ENCODE peak calls at places on chromosomes 11 and 22, in nine cellular contexts. One of them, this sample, is unnamed.

GRCh38 chr11:16946477-16947282 is 67.5 kb downstream of the PLEKHA7 start:
- DNase-seq in colonic mucosa: no peak
- DNase-seq in fibroblast of mammary gland: no peak
- DNase-seq in CD8-positive, alpha-beta memory T cell: no peak
- DNase-seq in hepatocyte: no peak
- DNase-seq in AG10803: no peak
- DNase-seq in WERI-Rb-1: peak; percentile 51
- DNase-seq in IMR-90: no peak
- DNase-seq in stomach: no peak
- DNase-seq in this sample: no peak

GRCh38 chr11:66106786-66107599 is 36.9 kb downstream of the PACS1 start:
- DNase-seq in colonic mucosa: no peak
- DNase-seq in IMR-90: no peak
- DNase-seq in stomach: no peak
- DNase-seq in AG10803: no peak
- DNase-seq in CD8-positive, alpha-beta memory T cell: no peak
- DNase-seq in WERI-Rb-1: no peak
- DNase-seq in fibroblast of mammary gland: peak; percentile 46
- DNase-seq in hepatocyte: no peak
- DNase-seq in this sample: no peak

GRCh38 chr11:46290021-46290420 is 12.6 kb downstream of the CREB3L1 start:
- DNase-seq in AG10803: no peak
- DNase-seq in colonic mucosa: no peak
- DNase-seq in fibroblast of mammary gland: no peak
- DNase-seq in stomach: no peak
- DNase-seq in IMR-90: no peak
- DNase-seq in WERI-Rb-1: no peak
- DNase-seq in hepatocyte: no peak
- DNase-seq in CD8-positive, alpha-beta memory T cell: no peak
- DNase-seq in this sample: no peak

GRCh38 chr11:116193321-116194114 is 579.3 kb downstream of the BUD13 start:
- DNase-seq in stomach: peak; percentile 67
- DNase-seq in fibroblast of mammary gland: peak; percentile 10
- DNase-seq in hepatocyte: peak; percentile 74
- DNase-seq in WERI-Rb-1: peak; percentile 46
- DNase-seq in colonic mucosa: peak; percentile 44
- DNase-seq in AG10803: peak; percentile 55
- DNase-seq in IMR-90: peak; percentile 62
- DNase-seq in CD8-positive, alpha-beta memory T cell: no peak
- DNase-seq in this sample: peak; percentile 8

GRCh38 chr22:50563410-50564160 is 866 bp upstream of the SYCE3 start:
- DNase-seq in CD8-positive, alpha-beta memory T cell: no peak
- DNase-seq in fibroblast of mammary gland: no peak
- DNase-seq in stomach: peak; percentile 51
- DNase-seq in AG10803: no peak
- DNase-seq in WERI-Rb-1: no peak
- DNase-seq in IMR-90: no peak
- DNase-seq in colonic mucosa: no peak
- DNase-seq in hepatocyte: no peak
- DNase-seq in this sample: no peak

GRCh38 chr22:49432211-49432905 is 395.3 kb downstream of the BRD1 start:
- DNase-seq in AG10803: no peak
- DNase-seq in colonic mucosa: no peak
- DNase-seq in stomach: no peak
- DNase-seq in fibroblast of mammary gland: no peak
- DNase-seq in hepatocyte: no peak
- DNase-seq in WERI-Rb-1: no peak
- DNase-seq in CD8-positive, alpha-beta memory T cell: no peak
- DNase-seq in IMR-90: no peak
- DNase-seq in this sample: no peak

GRCh38 chr11:108316061-108316460 is 93.2 kb downstream of the ATM start:
- DNase-seq in stomach: no peak
- DNase-seq in IMR-90: no peak
- DNase-seq in CD8-positive, alpha-beta memory T cell: no peak
- DNase-seq in hepatocyte: no peak
- DNase-seq in WERI-Rb-1: no peak
- DNase-seq in fibroblast of mammary gland: no peak
- DNase-seq in colonic mucosa: no peak
- DNase-seq in AG10803: no peak
- DNase-seq in this sample: no peak

GRCh38 chr22:26606611-26607010 is 11.2 kb downstream of the CRYBB1 start:
- DNase-seq in fibroblast of mammary gland: peak; percentile 81
- DNase-seq in colonic mucosa: no peak
- DNase-seq in WERI-Rb-1: no peak
- DNase-seq in IMR-90: peak; percentile 84
- DNase-seq in stomach: no peak
- DNase-seq in hepatocyte: no peak
- DNase-seq in AG10803: peak; percentile 49
- DNase-seq in CD8-positive, alpha-beta memory T cell: no peak
- DNase-seq in this sample: no peak

GRCh38 chr22:42962295-42963230 is 52.4 kb downstream of the PACSIN2 start:
- DNase-seq in fibroblast of mammary gland: no peak
- DNase-seq in CD8-positive, alpha-beta memory T cell: no peak
- DNase-seq in AG10803: peak; percentile 35
- DNase-seq in hepatocyte: peak; percentile 73
- DNase-seq in IMR-90: peak; percentile 47
- DNase-seq in stomach: peak; percentile 40
- DNase-seq in colonic mucosa: peak; percentile 70
- DNase-seq in WERI-Rb-1: no peak
- DNase-seq in this sample: peak; percentile 89

GRCh38 chr22:23815781-23816551 is 22.8 kb downstream of the DERL3 start:
- DNase-seq in stomach: no peak
- DNase-seq in colonic mucosa: no peak
- DNase-seq in IMR-90: no peak
- DNase-seq in AG10803: peak; percentile 57
- DNase-seq in fibroblast of mammary gland: no peak
- DNase-seq in CD8-positive, alpha-beta memory T cell: no peak
- DNase-seq in WERI-Rb-1: peak; percentile 45
- DNase-seq in hepatocyte: no peak
- DNase-seq in this sample: no peak

GRCh38 chr11:90251599-90251998 is 28.8 kb upstream of the CHORDC1 start:
- DNase-seq in colonic mucosa: no peak
- DNase-seq in WERI-Rb-1: no peak
- DNase-seq in AG10803: no peak
- DNase-seq in hepatocyte: no peak
- DNase-seq in fibroblast of mammary gland: no peak
- DNase-seq in CD8-positive, alpha-beta memory T cell: no peak
- DNase-seq in IMR-90: no peak
- DNase-seq in stomach: no peak
- DNase-seq in this sample: no peak

DNA sequence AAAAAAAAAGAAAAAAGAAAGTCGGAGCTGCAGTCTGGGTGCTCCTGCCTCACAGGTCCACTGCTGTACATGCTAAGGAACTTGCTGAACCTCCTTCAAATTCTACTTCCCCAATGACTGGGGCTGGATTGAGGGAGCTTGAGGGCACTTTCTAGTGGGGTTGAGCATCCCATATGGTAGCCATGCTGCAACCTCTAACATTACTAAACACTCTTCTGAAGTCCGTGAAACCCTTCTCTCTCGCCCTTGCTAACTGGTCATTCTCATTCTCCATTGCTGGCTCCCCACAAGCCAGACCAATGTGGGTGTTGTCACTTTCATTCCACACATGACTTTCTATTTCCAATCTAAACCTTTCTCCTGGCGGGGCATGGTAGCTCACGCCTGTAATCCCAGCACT is 1.2 kb downstream of the ESS2 start:
- DNase-seq in hepatocyte: no peak
- DNase-seq in WERI-Rb-1: no peak
- DNase-seq in stomach: no peak
- DNase-seq in IMR-90: no peak
- DNase-seq in AG10803: no peak
- DNase-seq in colonic mucosa: no peak
- DNase-seq in CD8-positive, alpha-beta memory T cell: no peak
- DNase-seq in fibroblast of mammary gland: no peak
- DNase-seq in this sample: no peak
- H3K4me3 ChIP-seq in hepatocyte: no peak overlapping the region
- H3K4me3 ChIP-seq in WERI-Rb-1: no peak overlapping the region
- H3K4me3 ChIP-seq in stomach: peak overlapping the region; percentile 87
- H3K4me3 ChIP-seq in IMR-90: no peak overlapping the region
- H3K4me3 ChIP-seq in AG10803: peak overlapping the region; percentile 18
- H3K4me3 ChIP-seq in colonic mucosa: no peak overlapping the region
- H3K4me3 ChIP-seq in CD8-positive, alpha-beta memory T cell: no peak overlapping the region
- H3K4me3 ChIP-seq in fibroblast of mammary gland: no peak overlapping the region
- H3K4me3 ChIP-seq in this sample: peak overlapping the region; percentile 98

GRCh38 chr11:111911563-111912401 is at the start of gene CRYAB:
- DNase-seq in fibroblast of mammary gland: peak; percentile 81
- DNase-seq in WERI-Rb-1: no peak
- DNase-seq in colonic mucosa: peak; percentile 54
- DNase-seq in IMR-90: peak; percentile 82
- DNase-seq in hepatocyte: peak; percentile 88
- DNase-seq in AG10803: peak; percentile 98
- DNase-seq in stomach: peak; percentile 39
- DNase-seq in CD8-positive, alpha-beta memory T cell: no peak
- DNase-seq in this sample: peak; percentile 48

GRCh38 chr11:111909378-111909777 is 2.2 kb downstream of the CRYAB start:
- DNase-seq in stomach: no peak
- DNase-seq in CD8-positive, alpha-beta memory T cell: no peak
- DNase-seq in WERI-Rb-1: no peak
- DNase-seq in fibroblast of mammary gland: no peak
- DNase-seq in colonic mucosa: no peak
- DNase-seq in AG10803: no peak
- DNase-seq in IMR-90: no peak
- DNase-seq in hepatocyte: no peak
- DNase-seq in this sample: no peak

GRCh38 chr11:111912535-111912934 is at the start of gene HSPB2:
- DNase-seq in WERI-Rb-1: no peak
- DNase-seq in fibroblast of mammary gland: no peak
- DNase-seq in colonic mucosa: no peak
- DNase-seq in IMR-90: no peak
- DNase-seq in AG10803: no peak
- DNase-seq in stomach: no peak
- DNase-seq in hepatocyte: no peak
- DNase-seq in CD8-positive, alpha-beta memory T cell: no peak
- DNase-seq in this sample: no peak

GRCh38 chr11:111908639-111909305 is 2.8 kb downstream of the CRYAB start:
- DNase-seq in colonic mucosa: no peak
- DNase-seq in CD8-positive, alpha-beta memory T cell: no peak
- DNase-seq in hepatocyte: no peak
- DNase-seq in fibroblast of mammary gland: no peak
- DNase-seq in stomach: no peak
- DNase-seq in IMR-90: no peak
- DNase-seq in AG10803: no peak
- DNase-seq in WERI-Rb-1: no peak
- DNase-seq in this sample: no peak

GRCh38 chr11:111910637-111911562 is 670 bp downstream of the CRYAB start:
- DNase-seq in stomach: no peak
- DNase-seq in colonic mucosa: no peak
- DNase-seq in CD8-positive, alpha-beta memory T cell: no peak
- DNase-seq in AG10803: no peak
- DNase-seq in hepatocyte: no peak
- DNase-seq in WERI-Rb-1: no peak
- DNase-seq in IMR-90: no peak
- DNase-seq in fibroblast of mammary gland: no peak
- DNase-seq in this sample: no peak
- H3K4me3 ChIP-seq in stomach: peak overlapping the region; percentile 46
- H3K4me3 ChIP-seq in colonic mucosa: peak overlapping the region; percentile 10
- H3K4me3 ChIP-seq in CD8-positive, alpha-beta memory T cell: no peak overlapping the region
- H3K4me3 ChIP-seq in AG10803: peak overlapping the region; percentile 77
- H3K4me3 ChIP-seq in hepatocyte: no peak overlapping the region
- H3K4me3 ChIP-seq in WERI-Rb-1: no peak overlapping the region
- H3K4me3 ChIP-seq in IMR-90: no peak overlapping the region
- H3K4me3 ChIP-seq in fibroblast of mammary gland: no peak overlapping the region
- H3K4me3 ChIP-seq in this sample: no peak overlapping the region

DNA sequence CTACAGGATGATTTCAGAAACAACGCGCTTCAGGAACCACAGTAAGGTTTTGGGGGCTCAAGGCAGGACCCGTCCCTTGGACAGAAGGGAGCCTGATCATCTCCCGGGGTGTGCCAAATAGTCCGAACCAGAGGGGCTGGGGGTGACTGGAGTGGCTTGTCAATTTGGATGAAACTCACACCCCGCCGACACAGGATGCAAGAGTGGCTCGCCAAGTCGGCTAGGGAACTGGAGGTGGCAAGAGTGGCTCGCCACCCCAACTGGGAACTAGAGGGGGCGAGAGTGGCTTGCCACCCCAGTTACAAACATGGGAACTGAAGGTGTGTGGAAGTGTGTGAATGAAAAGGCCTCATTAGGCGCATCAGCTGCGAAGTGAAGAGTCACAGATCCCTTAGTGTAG is 26.5 kb upstream of the CPT1A start:
- DNase-seq in IMR-90: no peak
- DNase-seq in AG10803: no peak
- DNase-seq in WERI-Rb-1: no peak
- DNase-seq in CD8-positive, alpha-beta memory T cell: no peak
- DNase-seq in colonic mucosa: no peak
- DNase-seq in hepatocyte: no peak
- DNase-seq in fibroblast of mammary gland: no peak
- DNase-seq in stomach: no peak
- DNase-seq in this sample: no peak
- H3K4me3 ChIP-seq in IMR-90: no peak overlapping the region
- H3K4me3 ChIP-seq in AG10803: no peak overlapping the region
- H3K4me3 ChIP-seq in WERI-Rb-1: no peak overlapping the region
- H3K4me3 ChIP-seq in CD8-positive, alpha-beta memory T cell: no peak overlapping the region
- H3K4me3 ChIP-seq in colonic mucosa: no peak overlapping the region
- H3K4me3 ChIP-seq in hepatocyte: no peak overlapping the region
- H3K4me3 ChIP-seq in fibroblast of mammary gland: no peak overlapping the region
- H3K4me3 ChIP-seq in stomach: no peak overlapping the region
- H3K4me3 ChIP-seq in this sample: no peak overlapping the region

DNA sequence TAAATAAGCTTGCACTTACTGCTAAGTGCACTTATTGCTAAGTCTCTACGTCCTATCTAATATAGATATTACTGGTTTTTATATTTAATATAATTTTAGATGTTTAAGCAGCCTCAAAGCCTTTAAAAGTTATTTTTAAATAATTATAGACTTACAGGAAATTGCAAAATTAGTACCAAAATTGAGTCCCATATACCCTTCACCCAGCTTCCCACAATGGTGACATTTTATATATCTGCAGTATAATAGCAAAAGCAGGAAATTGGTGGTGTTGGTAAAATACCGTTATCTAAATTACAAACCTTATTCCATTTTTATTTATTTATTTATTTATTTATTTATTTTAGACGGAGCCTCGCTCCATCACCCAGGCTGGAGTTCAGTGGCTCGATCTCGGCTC is 1.9 kb upstream of the AP1B1 start:
- DNase-seq in fibroblast of mammary gland: no peak
- DNase-seq in colonic mucosa: no peak
- DNase-seq in WERI-Rb-1: no peak
- DNase-seq in CD8-positive, alpha-beta memory T cell: no peak
- DNase-seq in IMR-90: no peak
- DNase-seq in stomach: no peak
- DNase-seq in AG10803: no peak
- DNase-seq in hepatocyte: no peak
- DNase-seq in this sample: no peak
- H3K4me3 ChIP-seq in fibroblast of mammary gland: no peak overlapping the region
- H3K4me3 ChIP-seq in colonic mucosa: no peak overlapping the region
- H3K4me3 ChIP-seq in WERI-Rb-1: no peak overlapping the region
- H3K4me3 ChIP-seq in CD8-positive, alpha-beta memory T cell: no peak overlapping the region
- H3K4me3 ChIP-seq in IMR-90: no peak overlapping the region
- H3K4me3 ChIP-seq in stomach: no peak overlapping the region
- H3K4me3 ChIP-seq in AG10803: no peak overlapping the region
- H3K4me3 ChIP-seq in hepatocyte: no peak overlapping the region
- H3K4me3 ChIP-seq in this sample: no peak overlapping the region